ENCODE peak calls at places on chromosomes 1 and 21, in four cellular contexts. R is left ventricle myocardium inferior; U is GM06990; Y is activated CD4-positive, alpha-beta T cell treated with anti-CD3 and anti-CD28 coated beads for 24 hours. S is an unnamed sample.

GRCh38 chr1:218259800-218260199 is 25.3 kb upstream of the RRP15 start:
- DNase-seq in R (no peak), U (no peak), Y (no peak), S (peak)

GRCh38 chr1:212179394-212180076 is 105.7 kb upstream of the PPP2R5A start:
- DNase-seq in R (no peak), U (no peak), Y (no peak), S (peak)

GRCh38 chr1:40316595-40317393 is at the start of gene COL9A2:
- DNase-seq in R (no peak), U (peak), Y (peak), S (peak)

GRCh38 chr1:115838805-115839705 is 1.9 kb downstream of the NHLH2 start:
- DNase-seq in R (no peak), U (peak), Y (no peak), S (peak)

GRCh38 chr1:198890531-198890930 is 251.7 kb downstream of the PTPRC start:
- DNase-seq in R (no peak), U (no peak), Y (no peak), S (no peak)

GRCh38 chr1:160446945-160447600 is 46.7 kb downstream of the VANGL2 start:
- DNase-seq in R (no peak), U (no peak), Y (no peak), S (no peak)

GRCh38 chr1:232147215-232147614 is 482.7 kb downstream of the SIPA1L2 start:
- DNase-seq in R (no peak), U (no peak), Y (no peak), S (no peak)

GRCh38 chr1:52814465-52814864 is 28.1 kb upstream of the ZYG11A start:
- DNase-seq in R (no peak), U (no peak), Y (no peak), S (no peak)

GRCh38 chr1:104706631-104707147 is 957.0 kb downstream of the AMY1C start:
- DNase-seq in R (no peak), U (no peak), Y (no peak), S (no peak)

GRCh38 chr1:157154940-157155514 is 16.8 kb upstream of the ETV3 start:
- DNase-seq in R (peak), U (no peak), Y (no peak), S (peak)

GRCh38 chr1:214537219-214537618 is 14.2 kb downstream of the PTPN14 start:
- DNase-seq in R (no peak), U (no peak), Y (no peak), S (peak)

GRCh38 chr1:170044187-170044586 is 30.3 kb downstream of the KIFAP3 start:
- DNase-seq in R (no peak), U (no peak), Y (no peak), S (no peak)

GRCh38 chr1:155062702-155063411 is 683 bp upstream of the EFNA4 start:
- DNase-seq in R (peak), U (peak), Y (peak), S (peak)

GRCh38 chr21:46157987-46158451 is 2.6 kb upstream of the FTCD start:
- DNase-seq in R (no peak), U (no peak), Y (no peak), S (no peak)

GRCh38 chr1:115953180-115953579 is 23.1 kb upstream of the SLC22A15 start:
- DNase-seq in R (no peak), U (no peak), Y (no peak), S (no peak)

GRCh38 chr1:156489166-156489934 is 11.2 kb downstream of the MEF2D start:
- DNase-seq in R (peak), U (peak), Y (no peak), S (peak)

GRCh38 chr1:26723013-26723991 is 27.5 kb downstream of the ARID1A start:
- DNase-seq in R (peak), U (no peak), Y (no peak), S (peak)

GRCh38 chr1:30232288-30232899 is 491.0 kb downstream of the MATN1 start:
- DNase-seq in R (no peak), U (no peak), Y (peak), S (peak)

GRCh38 chr1:204867203-204867602 is 3.5 kb upstream of the NFASC start:
- DNase-seq in R (no peak), U (no peak), Y (no peak), S (no peak)

GRCh38 chr1:17533201-17533600 is 6.3 kb upstream of the ARHGEF10L start:
- DNase-seq in R (no peak), U (no peak), Y (no peak), S (no peak)

GRCh38 chr1:110308247-110308646 is 30.9 kb upstream of the RBM15 start:
- DNase-seq in R (no peak), U (no peak), Y (no peak), S (no peak)

GRCh38 chr21:38219049-38219628 is 37.7 kb upstream of the KCNJ15 start:
- DNase-seq in R (peak), U (no peak), Y (peak), S (peak)

GRCh38 chr1:7422561-7422960 is 348.5 kb upstream of the VAMP3 start:
- DNase-seq in R (no peak), U (no peak), Y (no peak), S (no peak)

GRCh38 chr1:67840449-67840848 is 7.2 kb upstream of the GNG12 start:
- DNase-seq in R (no peak), U (no peak), Y (no peak), S (no peak)

GRCh38 chr1:160124709-160125478 is 9.3 kb downstream of the ATP1A2 start:
- DNase-seq in R (no peak), U (no peak), Y (no peak), S (no peak)

GRCh38 chr1:109885589-109885988 is 25.1 kb upstream of the CSF1 start:
- DNase-seq in R (no peak), U (no peak), Y (no peak), S (no peak)

GRCh38 chr1:84524590-84524989 is 18.2 kb upstream of the GNG5 start:
- DNase-seq in R (no peak), U (no peak), Y (no peak), S (no peak)

GRCh38 chr1:112393634-112393976 is 2.4 kb upstream of the CTTNBP2NL start:
- DNase-seq in R (no peak), U (no peak), Y (no peak), S (no peak)

GRCh38 chr21:36211660-36212512 is 55.3 kb downstream of the DOP1B start:
- DNase-seq in R (no peak), U (no peak), Y (no peak), S (no peak)

GRCh38 chr1:203185061-203185461 is 1.4 kb downstream of the CHI3L1 start:
- DNase-seq in R (no peak), U (no peak), Y (no peak), S (no peak)

GRCh38 chr1:70738576-70738975 is 309.0 kb downstream of the PTGER3 start:
- DNase-seq in R (no peak), U (no peak), Y (no peak), S (no peak)

GRCh38 chr1:48611841-48612240 is 139.8 kb upstream of the SPATA6 start:
- DNase-seq in R (no peak), U (no peak), Y (no peak), S (peak)

GRCh38 chr1:81836007-81836626 is 35.4 kb downstream of the ADGRL2 start:
- DNase-seq in R (no peak), U (no peak), Y (no peak), S (no peak)